ENCODE peak calls at places on chromosomes 5 and 9, in six cellular contexts. One of them, this sample, is unnamed.

GRCh38 chr5:154753792-154754191 is 1.4 kb upstream of the LARP1 start:
- DNase-seq in HTR-8/SVneo: no peak
- DNase-seq in H1: no peak
- DNase-seq in left ventricle myocardium superior: peak
- DNase-seq in stimulated activated CD4-positive, alpha-beta T cell treated with anti-CD3 and anti-CD28 coated beads, Interleukin-15, amount 100 ng/mL, for 24 hours: no peak
- DNase-seq in substantia nigra: no peak
- DNase-seq in this sample: no peak

GRCh38 chr5:170307575-170308465 is 10.2 kb upstream of the LCP2 start:
- DNase-seq in substantia nigra: peak
- DNase-seq in stimulated activated CD4-positive, alpha-beta T cell treated with anti-CD3 and anti-CD28 coated beads, Interleukin-15, amount 100 ng/mL, for 24 hours: no peak
- DNase-seq in left ventricle myocardium superior: peak
- DNase-seq in H1: no peak
- DNase-seq in HTR-8/SVneo: no peak
- DNase-seq in this sample: no peak

GRCh38 chr9:84597131-84597530 is 72.4 kb upstream of the NTRK2 start:
- DNase-seq in stimulated activated CD4-positive, alpha-beta T cell treated with anti-CD3 and anti-CD28 coated beads, Interleukin-15, amount 100 ng/mL, for 24 hours: no peak
- DNase-seq in HTR-8/SVneo: no peak
- DNase-seq in substantia nigra: no peak
- DNase-seq in H1: no peak
- DNase-seq in left ventricle myocardium superior: no peak
- DNase-seq in this sample: peak

GRCh38 chr5:56168066-56168478 is 65.1 kb downstream of the ANKRD55 start:
- DNase-seq in substantia nigra: no peak
- DNase-seq in H1: no peak
- DNase-seq in HTR-8/SVneo: no peak
- DNase-seq in left ventricle myocardium superior: no peak
- DNase-seq in stimulated activated CD4-positive, alpha-beta T cell treated with anti-CD3 and anti-CD28 coated beads, Interleukin-15, amount 100 ng/mL, for 24 hours: no peak
- DNase-seq in this sample: no peak

GRCh38 chr5:123599171-123599570 is 87.2 kb downstream of the CSNK1G3 start:
- DNase-seq in HTR-8/SVneo: no peak
- DNase-seq in H1: no peak
- DNase-seq in stimulated activated CD4-positive, alpha-beta T cell treated with anti-CD3 and anti-CD28 coated beads, Interleukin-15, amount 100 ng/mL, for 24 hours: no peak
- DNase-seq in substantia nigra: no peak
- DNase-seq in left ventricle myocardium superior: no peak
- DNase-seq in this sample: no peak

GRCh38 chr5:73436535-73437125 is 11.9 kb downstream of the FOXD1 start:
- DNase-seq in left ventricle myocardium superior: no peak
- DNase-seq in stimulated activated CD4-positive, alpha-beta T cell treated with anti-CD3 and anti-CD28 coated beads, Interleukin-15, amount 100 ng/mL, for 24 hours: peak
- DNase-seq in H1: peak
- DNase-seq in HTR-8/SVneo: no peak
- DNase-seq in substantia nigra: no peak
- DNase-seq in this sample: no peak

GRCh38 chr5:143208781-143209510 is 194.5 kb downstream of the NR3C1 start:
- DNase-seq in H1: no peak
- DNase-seq in stimulated activated CD4-positive, alpha-beta T cell treated with anti-CD3 and anti-CD28 coated beads, Interleukin-15, amount 100 ng/mL, for 24 hours: no peak
- DNase-seq in HTR-8/SVneo: no peak
- DNase-seq in substantia nigra: no peak
- DNase-seq in left ventricle myocardium superior: no peak
- DNase-seq in this sample: peak

GRCh38 chr5:91229031-91229623 is 154.0 kb downstream of the ARRDC3 start:
- DNase-seq in HTR-8/SVneo: no peak
- DNase-seq in stimulated activated CD4-positive, alpha-beta T cell treated with anti-CD3 and anti-CD28 coated beads, Interleukin-15, amount 100 ng/mL, for 24 hours: no peak
- DNase-seq in H1: no peak
- DNase-seq in substantia nigra: no peak
- DNase-seq in left ventricle myocardium superior: no peak
- DNase-seq in this sample: no peak

GRCh38 chr5:76403713-76403962 is 553 bp downstream of the IQGAP2 start:
- DNase-seq in stimulated activated CD4-positive, alpha-beta T cell treated with anti-CD3 and anti-CD28 coated beads, Interleukin-15, amount 100 ng/mL, for 24 hours: no peak
- DNase-seq in H1: peak
- DNase-seq in substantia nigra: no peak
- DNase-seq in left ventricle myocardium superior: no peak
- DNase-seq in HTR-8/SVneo: peak
- DNase-seq in this sample: no peak

GRCh38 chr9:87065981-87066380 is 118.7 kb upstream of the GAS1 start:
- DNase-seq in stimulated activated CD4-positive, alpha-beta T cell treated with anti-CD3 and anti-CD28 coated beads, Interleukin-15, amount 100 ng/mL, for 24 hours: no peak
- DNase-seq in substantia nigra: no peak
- DNase-seq in HTR-8/SVneo: no peak
- DNase-seq in left ventricle myocardium superior: no peak
- DNase-seq in H1: no peak
- DNase-seq in this sample: no peak

GRCh38 chr5:141872496-141873356 is 5.5 kb downstream of the PCDH1 start:
- DNase-seq in HTR-8/SVneo: no peak
- DNase-seq in left ventricle myocardium superior: no peak
- DNase-seq in substantia nigra: no peak
- DNase-seq in stimulated activated CD4-positive, alpha-beta T cell treated with anti-CD3 and anti-CD28 coated beads, Interleukin-15, amount 100 ng/mL, for 24 hours: no peak
- DNase-seq in H1: no peak
- DNase-seq in this sample: no peak

GRCh38 chr9:36843964-36844363 is 190.1 kb downstream of the PAX5 start:
- DNase-seq in substantia nigra: no peak
- DNase-seq in H1: no peak
- DNase-seq in stimulated activated CD4-positive, alpha-beta T cell treated with anti-CD3 and anti-CD28 coated beads, Interleukin-15, amount 100 ng/mL, for 24 hours: no peak
- DNase-seq in left ventricle myocardium superior: no peak
- DNase-seq in HTR-8/SVneo: no peak
- DNase-seq in this sample: no peak